ENCODE peak calls at places on chromosomes 6 and 20, in seven cellular contexts. P is heart left ventricle; N is keratinocyte; K is foreskin fibroblast; W is CD8-positive, alpha-beta T cell; H is ovary; I is GM13977. F is an unnamed sample.
A peak's percentile ranks its signal among the peaks of the same experiment; 100 is the strongest.

GRCh38 chr6:69693749-69694148 is 103.1 kb downstream of the LMBRD1 start:
- DNase-seq in P (no peak), N (no peak), K (peak; percentile 38), W (no peak), H (no peak), I (no peak), F (peak; percentile 6)

GRCh38 chr6:16306334-16306733 is 67.9 kb downstream of the GMPR start:
- DNase-seq in P (no peak), N (no peak), K (no peak), W (no peak), H (no peak), I (no peak), F (no peak)

GRCh38 chr6:159062564-159062945 is 17.8 kb upstream of the TAGAP start:
- DNase-seq in P (no peak), N (no peak), K (no peak), W (peak; percentile 48), H (no peak), I (peak; percentile 46), F (no peak)

GRCh38 chr6:47579040-47579439 is 101.5 kb downstream of the CD2AP start:
- DNase-seq in P (no peak), N (no peak), K (no peak), W (no peak), H (no peak), I (no peak), F (no peak)

GRCh38 chr6:40524797-40525584 is 62.2 kb downstream of the LRFN2 start:
- DNase-seq in P (no peak), N (no peak), K (no peak), W (no peak), H (no peak), I (no peak), F (no peak)

GRCh38 chr20:59783020-59784010 is 150.1 kb downstream of the SYCP2 start:
- DNase-seq in P (no peak), N (peak; percentile 17), K (peak; percentile 52), W (no peak), H (peak; percentile 53), I (peak; percentile 84), F (peak; percentile 46)

GRCh38 chr6:128857806-128858205 is 25.1 kb upstream of the LAMA2 start:
- DNase-seq in P (no peak), N (no peak), K (no peak), W (no peak), H (no peak), I (no peak), F (no peak)

GRCh38 chr20:31913431-31914157 is 38.3 kb downstream of the PDRG1 start:
- DNase-seq in P (no peak), N (no peak), K (no peak), W (no peak), H (no peak), I (no peak), F (no peak)

GRCh38 chr6:159541296-159541695 is 151.7 kb downstream of the SOD2 start:
- DNase-seq in P (no peak), N (no peak), K (no peak), W (no peak), H (no peak), I (no peak), F (no peak)

GRCh38 chr20:835220-836045 is 1.9 kb downstream of the FAM110A start:
- DNase-seq in P (peak; percentile 78), N (no peak), K (no peak), W (no peak), H (peak; percentile 57), I (no peak), F (peak; percentile 63)

GRCh38 chr6:90098025-90098474 is 198.6 kb downstream of the BACH2 start:
- DNase-seq in P (peak; percentile 29), N (peak; percentile 84), K (peak; percentile 90), W (no peak), H (peak; percentile 44), I (no peak), F (peak; percentile 95)
- TF ChIP-seq CTCF in P (peak; percentile 27), N (peak; percentile 53), K (peak; percentile 35), W (no peak), H (no peak), I (no peak), F (peak; percentile 48)

DNA sequence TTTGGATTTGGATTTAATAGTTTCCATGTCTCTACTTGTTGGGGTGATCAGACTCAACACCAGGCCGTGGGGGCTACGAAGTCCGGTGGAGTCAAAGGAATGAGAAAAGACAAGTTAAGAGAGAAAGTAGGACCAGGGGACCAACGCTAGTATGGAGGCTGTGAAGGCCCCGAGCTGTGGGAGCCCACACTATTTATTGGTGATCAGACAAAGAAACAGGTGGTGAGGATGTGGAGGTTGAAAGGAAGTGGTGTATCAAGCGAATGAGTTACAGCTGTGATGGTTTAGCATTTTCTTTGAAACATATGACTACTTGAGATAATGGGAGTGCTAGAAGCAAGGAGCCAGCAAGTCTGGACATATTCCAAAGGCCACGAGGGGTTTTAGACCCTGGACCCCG is 62.4 kb downstream of the AKAP7 start:
- DNase-seq in P (no peak), N (no peak), K (no peak), W (peak; percentile 26), H (no peak), I (no peak), F (no peak)
- TF ChIP-seq CTCF in P (no peak), N (no peak), K (no peak), W (no peak), H (no peak), I (no peak), F (no peak)

GRCh38 chr6:135410856-135411255 is 86.7 kb downstream of the AHI1 start:
- DNase-seq in P (no peak), N (no peak), K (no peak), W (no peak), H (no peak), I (no peak), F (no peak)

GRCh38 chr6:135411849-135412248 is 85.7 kb downstream of the AHI1 start:
- DNase-seq in P (no peak), N (no peak), K (no peak), W (no peak), H (no peak), I (no peak), F (no peak)

GRCh38 chr6:135411339-135411738 is 86.2 kb downstream of the AHI1 start:
- DNase-seq in P (no peak), N (no peak), K (peak; percentile 10), W (no peak), H (no peak), I (no peak), F (no peak)
- TF ChIP-seq CTCF in P (no peak), N (peak; percentile 38), K (peak; percentile 4), W (no peak), H (no peak), I (no peak), F (peak; percentile 28)

GRCh38 chr20:36540551-36541211 is 638 bp upstream of the MYL9 start:
- DNase-seq in P (no peak), N (no peak), K (no peak), W (no peak), H (peak; percentile 65), I (no peak), F (no peak)

GRCh38 chr20:36543187-36544133 is 2.1 kb downstream of the MYL9 start:
- DNase-seq in P (peak; percentile 90), N (no peak), K (peak; percentile 92), W (no peak), H (peak; percentile 72), I (no peak), F (peak; percentile 73)

GRCh38 chr20:36542516-36543186 is 1.3 kb downstream of the MYL9 start:
- DNase-seq in P (no peak), N (no peak), K (no peak), W (no peak), H (no peak), I (no peak), F (no peak)

GRCh38 chr20:36541227-36542018 is at the start of gene MYL9:
- DNase-seq in P (peak; percentile 96), N (no peak), K (peak; percentile 94), W (no peak), H (peak; percentile 94), I (peak; percentile 81), F (peak; percentile 96)

DNA sequence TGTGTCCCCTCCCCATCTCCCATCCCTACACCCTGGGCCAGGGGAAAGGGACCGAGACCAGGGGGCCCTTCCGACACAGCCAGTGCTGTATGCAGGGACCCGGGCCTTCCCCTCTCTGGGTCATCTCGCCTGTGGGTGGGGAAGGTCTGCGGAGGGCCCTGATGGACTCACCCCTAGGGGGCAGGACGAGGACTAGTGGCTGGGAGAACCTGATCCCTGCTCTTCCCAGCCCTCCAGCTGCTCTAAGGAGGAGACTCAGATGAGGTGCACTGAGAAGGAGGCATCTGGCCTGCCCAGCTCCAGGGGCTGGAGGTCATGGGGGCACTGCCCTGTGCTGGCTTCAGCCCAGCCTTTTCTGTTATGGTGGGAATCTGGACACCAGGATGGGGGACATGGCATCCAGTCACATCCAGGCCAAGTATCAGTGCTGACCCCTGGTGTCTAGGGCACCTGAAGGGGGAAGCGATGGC is 735 bp downstream of the MYL9 start:
- DNase-seq in P (peak; percentile 71), N (no peak), K (peak; percentile 85), W (no peak), H (peak; percentile 70), I (no peak), F (peak; percentile 71)
- TF ChIP-seq CTCF in P (peak; percentile 52), N (no peak), K (peak; percentile 84), W (no peak), H (peak; percentile 44), I (peak; percentile 44), F (peak; percentile 81)

DNA sequence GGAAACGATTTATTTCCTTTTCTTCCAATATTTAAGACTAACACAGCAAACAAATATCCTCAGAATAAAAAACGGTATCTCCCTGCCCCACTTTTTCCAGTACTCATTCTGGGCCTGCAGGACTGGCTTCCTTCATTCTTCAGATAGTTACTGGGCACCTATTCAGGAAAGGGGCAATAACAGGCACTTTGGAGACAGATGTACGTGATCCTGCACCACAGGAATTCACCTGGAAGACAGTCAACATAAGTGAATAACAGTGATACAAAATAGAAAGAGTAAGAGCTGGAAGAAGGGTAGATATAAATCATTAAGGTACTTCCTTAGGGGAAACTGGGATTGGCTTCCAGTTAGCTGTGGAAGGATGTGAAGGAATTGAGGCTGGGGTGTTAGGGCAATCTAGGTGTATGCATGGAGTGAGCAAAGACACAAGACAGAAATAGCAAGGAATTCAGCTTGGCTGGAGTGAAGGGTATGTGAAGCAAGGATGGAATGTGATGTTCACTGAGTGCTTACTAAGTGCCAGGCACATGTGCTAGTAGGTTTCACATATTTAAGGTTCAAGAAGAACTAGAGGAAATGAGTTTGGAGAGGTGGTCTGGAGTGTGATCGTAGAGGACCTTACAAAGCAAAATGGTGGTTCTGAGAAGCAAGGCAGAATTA is 49.3 kb upstream of the FAM83C start:
- DNase-seq in P (no peak), N (no peak), K (peak; percentile 32), W (no peak), H (no peak), I (no peak), F (peak; percentile 34)
- TF ChIP-seq CTCF in P (no peak), N (no peak), K (no peak), W (no peak), H (no peak), I (no peak), F (no peak)

F was measured in cardiac muscle cell.